ENCODE peak calls at places on chromosomes 5 and 9, in seven cellular contexts. One of them, this sample, is unnamed.

GRCh38 chr5:160470437-160471341 is 49.0 kb downstream of the PTTG1 start:
- DNase-seq in SK-N-SH: no peak
- DNase-seq in MM.1S: no peak
- DNase-seq in GM23248: no peak
- DNase-seq in Karpas-422: no peak
- DNase-seq in PC-9: no peak
- DNase-seq in OCI-LY7: peak; percentile 27
- DNase-seq in this sample: peak; percentile 45

GRCh38 chr5:165130656-165131055 is 1625.2 kb downstream of the MAT2B start:
- DNase-seq in GM23248: no peak
- DNase-seq in SK-N-SH: no peak
- DNase-seq in OCI-LY7: no peak
- DNase-seq in Karpas-422: no peak
- DNase-seq in MM.1S: no peak
- DNase-seq in PC-9: no peak
- DNase-seq in this sample: no peak

GRCh38 chr9:4508907-4509589 is 18.8 kb downstream of the SLC1A1 start:
- DNase-seq in Karpas-422: no peak
- DNase-seq in MM.1S: no peak
- DNase-seq in SK-N-SH: no peak
- DNase-seq in OCI-LY7: no peak
- DNase-seq in PC-9: no peak
- DNase-seq in GM23248: peak; percentile 96
- DNase-seq in this sample: no peak

GRCh38 chr9:7324031-7324654 is 475.4 kb downstream of the DMAC1 start:
- DNase-seq in SK-N-SH: no peak
- DNase-seq in MM.1S: peak; percentile 31
- DNase-seq in OCI-LY7: no peak
- DNase-seq in Karpas-422: no peak
- DNase-seq in GM23248: peak; percentile 51
- DNase-seq in PC-9: no peak
- DNase-seq in this sample: no peak

GRCh38 chr5:124043456-124043855 is 531.5 kb downstream of the CSNK1G3 start:
- DNase-seq in SK-N-SH: peak; percentile 2
- DNase-seq in PC-9: no peak
- DNase-seq in GM23248: no peak
- DNase-seq in OCI-LY7: peak; percentile 27
- DNase-seq in Karpas-422: peak; percentile 49
- DNase-seq in MM.1S: no peak
- DNase-seq in this sample: peak; percentile 37

GRCh38 chr9:134172198-134173126 is 8.1 kb upstream of the RNU6ATAC start:
- DNase-seq in PC-9: no peak
- DNase-seq in GM23248: no peak
- DNase-seq in SK-N-SH: no peak
- DNase-seq in Karpas-422: no peak
- DNase-seq in MM.1S: no peak
- DNase-seq in OCI-LY7: no peak
- DNase-seq in this sample: no peak

GRCh38 chr9:36739538-36740116 is 166.9 kb downstream of the MELK start:
- DNase-seq in PC-9: no peak
- DNase-seq in OCI-LY7: no peak
- DNase-seq in MM.1S: no peak
- DNase-seq in Karpas-422: no peak
- DNase-seq in SK-N-SH: peak; percentile 47
- DNase-seq in GM23248: peak; percentile 29
- DNase-seq in this sample: no peak

GRCh38 chr5:15587941-15588340 is 88.0 kb downstream of the FBXL7 start:
- DNase-seq in GM23248: peak; percentile 29
- DNase-seq in MM.1S: no peak
- DNase-seq in OCI-LY7: no peak
- DNase-seq in Karpas-422: no peak
- DNase-seq in PC-9: no peak
- DNase-seq in SK-N-SH: no peak
- DNase-seq in this sample: no peak

GRCh38 chr5:123545506-123545905 is 33.5 kb downstream of the CSNK1G3 start:
- DNase-seq in MM.1S: peak; percentile 40
- DNase-seq in GM23248: peak; percentile 28
- DNase-seq in Karpas-422: peak; percentile 59
- DNase-seq in OCI-LY7: peak; percentile 53
- DNase-seq in PC-9: no peak
- DNase-seq in SK-N-SH: no peak
- DNase-seq in this sample: peak; percentile 32

GRCh38 chr9:103533318-103533717 is 538.2 kb downstream of the CYLC2 start:
- DNase-seq in PC-9: no peak
- DNase-seq in SK-N-SH: no peak
- DNase-seq in GM23248: no peak
- DNase-seq in OCI-LY7: no peak
- DNase-seq in MM.1S: no peak
- DNase-seq in Karpas-422: no peak
- DNase-seq in this sample: no peak

GRCh38 chr5:143004361-143004802 is 234.2 kb downstream of the ARHGAP26 start:
- DNase-seq in PC-9: no peak
- DNase-seq in Karpas-422: peak; percentile 41
- DNase-seq in MM.1S: no peak
- DNase-seq in GM23248: no peak
- DNase-seq in SK-N-SH: no peak
- DNase-seq in OCI-LY7: peak; percentile 40
- DNase-seq in this sample: no peak
- H3K9me3 ChIP-seq in PC-9: no peaks in the 10 kb centered on the region
- H3K9me3 ChIP-seq in Karpas-422: no peaks in the 10 kb centered on the region
- H3K9me3 ChIP-seq in MM.1S: no peaks in the 10 kb centered on the region
- H3K9me3 ChIP-seq in GM23248: no peaks in the 10 kb centered on the region
- H3K9me3 ChIP-seq in SK-N-SH: no peaks in the 10 kb centered on the region
- H3K9me3 ChIP-seq in OCI-LY7: no peaks in the 10 kb centered on the region
- H3K9me3 ChIP-seq in this sample: no peaks in the 10 kb centered on the region

GRCh38 chr9:82890401-82890800 is 172.5 kb downstream of the RASEF start:
- DNase-seq in SK-N-SH: no peak
- DNase-seq in Karpas-422: no peak
- DNase-seq in OCI-LY7: no peak
- DNase-seq in MM.1S: no peak
- DNase-seq in GM23248: no peak
- DNase-seq in PC-9: no peak
- DNase-seq in this sample: no peak

GRCh38 chr9:82893549-82893948 is 169.4 kb downstream of the RASEF start:
- DNase-seq in SK-N-SH: no peak
- DNase-seq in GM23248: no peak
- DNase-seq in Karpas-422: no peak
- DNase-seq in OCI-LY7: no peak
- DNase-seq in MM.1S: no peak
- DNase-seq in PC-9: no peak
- DNase-seq in this sample: no peak

GRCh38 chr9:82890865-82891264 is 172.1 kb downstream of the RASEF start:
- DNase-seq in SK-N-SH: no peak
- DNase-seq in Karpas-422: no peak
- DNase-seq in GM23248: no peak
- DNase-seq in OCI-LY7: no peak
- DNase-seq in PC-9: no peak
- DNase-seq in MM.1S: no peak
- DNase-seq in this sample: no peak

GRCh38 chr9:82891321-82891720 is 171.6 kb downstream of the RASEF start:
- DNase-seq in Karpas-422: no peak
- DNase-seq in SK-N-SH: no peak
- DNase-seq in GM23248: no peak
- DNase-seq in OCI-LY7: no peak
- DNase-seq in MM.1S: no peak
- DNase-seq in PC-9: no peak
- DNase-seq in this sample: no peak

DNA sequence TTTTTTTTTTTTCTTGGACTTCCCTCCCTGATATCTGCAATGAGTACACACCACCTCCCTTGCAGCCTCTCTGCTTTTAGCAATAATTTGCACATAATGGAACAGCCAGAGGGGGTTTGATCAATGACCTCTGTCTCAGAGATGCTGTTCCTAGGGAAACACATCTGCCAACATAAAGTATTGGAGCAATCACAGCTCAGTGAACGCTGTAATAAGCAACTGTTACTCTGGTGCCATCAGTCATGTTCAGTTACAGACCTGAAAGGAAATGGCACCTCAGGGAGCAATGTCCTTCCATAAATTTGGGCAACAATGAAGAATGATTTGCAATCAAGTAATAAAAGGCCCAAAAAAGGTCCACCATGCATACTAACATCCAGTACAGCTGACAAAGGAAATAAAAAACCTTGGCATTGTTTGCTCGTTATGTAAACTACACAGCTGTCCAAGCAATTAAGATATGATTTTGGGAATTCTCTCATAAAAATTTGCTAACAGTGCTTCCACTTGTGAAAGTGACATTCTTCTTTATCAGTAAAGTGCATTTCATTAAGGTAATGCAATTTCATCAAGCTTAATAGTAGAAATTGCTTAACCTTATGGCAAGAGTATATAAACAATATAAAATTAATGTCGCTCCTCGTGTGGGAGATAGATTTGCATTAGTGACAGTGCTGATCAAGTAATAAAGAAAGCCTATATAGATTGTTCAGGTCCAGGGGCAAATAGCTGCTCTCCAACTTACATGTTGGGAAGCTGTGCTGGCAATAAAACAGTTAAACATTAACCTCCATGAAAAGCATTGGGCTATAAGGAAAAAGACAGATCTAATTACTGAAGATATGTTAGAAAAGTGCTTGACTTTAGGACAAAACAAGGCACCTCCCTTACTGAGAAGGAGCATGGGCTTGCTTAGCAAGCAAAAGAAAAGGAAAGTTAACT is 167.7 kb downstream of the RASEF start:
- DNase-seq in OCI-LY7: no peak
- DNase-seq in PC-9: no peak
- DNase-seq in GM23248: no peak
- DNase-seq in MM.1S: no peak
- DNase-seq in SK-N-SH: peak; percentile 41
- DNase-seq in Karpas-422: no peak
- DNase-seq in this sample: no peak
- H3K9me2 ChIP-seq in OCI-LY7: no peaks in the 10 kb centered on the region
- H3K9me2 ChIP-seq in PC-9: no peaks in the 10 kb centered on the region
- H3K9me2 ChIP-seq in GM23248: no peaks in the 10 kb centered on the region
- H3K9me2 ChIP-seq in MM.1S: no peaks in the 10 kb centered on the region
- H3K9me2 ChIP-seq in SK-N-SH: no peaks in the 10 kb centered on the region
- H3K9me2 ChIP-seq in Karpas-422: no peaks in the 10 kb centered on the region
- H3K9me2 ChIP-seq in this sample: no peaks in the 10 kb centered on the region

DNA sequence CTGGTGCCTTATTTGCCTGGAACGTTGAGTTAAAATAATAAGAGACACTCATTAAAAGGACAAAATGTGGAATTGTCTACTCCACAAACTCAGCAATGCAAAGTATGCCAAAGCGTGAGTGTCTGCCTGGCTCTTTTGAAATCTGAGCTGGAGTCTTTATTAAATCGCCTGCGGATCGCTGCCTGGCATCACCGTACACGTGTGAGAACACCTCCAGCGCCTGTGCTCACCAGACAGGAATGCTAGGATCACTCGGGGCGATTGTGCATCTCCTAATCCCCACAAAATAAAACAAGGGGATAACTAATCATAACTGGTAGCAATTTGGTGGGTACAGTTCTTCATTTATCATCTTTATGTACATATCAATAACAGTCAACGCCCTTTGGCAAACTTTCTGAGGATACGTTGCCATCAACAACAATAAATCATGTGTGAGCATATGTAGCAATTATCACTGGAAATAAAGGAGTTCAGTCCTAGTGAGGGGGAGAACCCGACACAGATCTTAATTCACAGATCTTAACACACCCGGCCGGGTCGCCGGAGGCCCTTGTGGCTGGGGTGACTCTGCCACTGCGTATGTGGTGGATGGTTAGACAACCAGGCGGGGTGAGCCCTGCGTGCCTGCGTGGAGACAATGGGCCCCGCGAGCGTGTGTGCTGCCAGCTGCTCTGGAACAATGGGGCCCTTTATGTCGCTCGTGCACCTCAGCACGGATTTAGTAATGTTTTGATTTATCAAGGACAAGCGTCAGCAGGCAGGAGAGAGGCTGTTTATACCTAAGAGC is 284.9 kb upstream of the IRX1 start:
- DNase-seq in SK-N-SH: no peak
- DNase-seq in OCI-LY7: no peak
- DNase-seq in MM.1S: no peak
- DNase-seq in PC-9: peak; percentile 44
- DNase-seq in Karpas-422: no peak
- DNase-seq in GM23248: peak; percentile 92
- DNase-seq in this sample: peak; percentile 6
- H3K9me3 ChIP-seq in SK-N-SH: no peaks in the 10 kb centered on the region
- H3K9me3 ChIP-seq in OCI-LY7: no peaks in the 10 kb centered on the region
- H3K9me3 ChIP-seq in MM.1S: no peaks in the 10 kb centered on the region
- H3K9me3 ChIP-seq in PC-9: no peaks in the 10 kb centered on the region
- H3K9me3 ChIP-seq in Karpas-422: peaks cover 9% of the 10 kb centered on the region
- H3K9me3 ChIP-seq in GM23248: no peaks in the 10 kb centered on the region
- H3K9me3 ChIP-seq in this sample: peaks cover 4% of the 10 kb centered on the region

GRCh38 chr5:116914869-116915504 is 340.4 kb upstream of the SEMA6A start:
- DNase-seq in MM.1S: no peak
- DNase-seq in PC-9: no peak
- DNase-seq in SK-N-SH: no peak
- DNase-seq in OCI-LY7: no peak
- DNase-seq in Karpas-422: no peak
- DNase-seq in GM23248: no peak
- DNase-seq in this sample: no peak
- H3K9me2 ChIP-seq in MM.1S: no peaks in the 10 kb centered on the region
- H3K9me2 ChIP-seq in PC-9: no peaks in the 10 kb centered on the region
- H3K9me2 ChIP-seq in SK-N-SH: no peaks in the 10 kb centered on the region
- H3K9me2 ChIP-seq in OCI-LY7: no peaks in the 10 kb centered on the region
- H3K9me2 ChIP-seq in Karpas-422: no peaks in the 10 kb centered on the region
- H3K9me2 ChIP-seq in GM23248: no peaks in the 10 kb centered on the region
- H3K9me2 ChIP-seq in this sample: no peaks in the 10 kb centered on the region

DNA sequence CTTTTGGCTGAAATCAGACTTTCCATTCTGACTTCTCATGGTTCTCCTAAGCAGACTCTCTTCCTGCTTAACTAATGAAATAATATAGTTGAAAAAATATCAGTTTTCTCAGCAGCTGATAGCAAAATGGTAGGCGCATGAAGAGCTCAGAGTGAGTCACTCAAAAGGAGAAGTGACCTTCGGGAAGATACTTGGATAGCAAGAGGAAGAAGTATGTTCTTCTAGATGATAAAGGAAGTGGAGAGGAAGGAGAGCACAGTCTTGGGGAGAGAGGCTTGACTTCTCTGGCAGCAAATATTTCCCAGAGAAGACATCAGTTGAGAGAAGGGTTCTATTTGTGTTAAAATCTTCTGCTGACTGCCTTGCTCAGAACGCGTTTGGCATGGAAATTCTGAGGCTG is 101.5 kb downstream of the TAF11L14 start:
- DNase-seq in MM.1S: no peak
- DNase-seq in PC-9: no peak
- DNase-seq in OCI-LY7: no peak
- DNase-seq in SK-N-SH: no peak
- DNase-seq in GM23248: no peak
- DNase-seq in Karpas-422: no peak
- DNase-seq in this sample: no peak
- H3K9me3 ChIP-seq in MM.1S: no peaks in the 10 kb centered on the region
- H3K9me3 ChIP-seq in PC-9: no peaks in the 10 kb centered on the region
- H3K9me3 ChIP-seq in OCI-LY7: no peaks in the 10 kb centered on the region
- H3K9me3 ChIP-seq in SK-N-SH: no peaks in the 10 kb centered on the region
- H3K9me3 ChIP-seq in GM23248: no peaks in the 10 kb centered on the region
- H3K9me3 ChIP-seq in Karpas-422: peaks cover 6% of the 10 kb centered on the region
- H3K9me3 ChIP-seq in this sample: no peaks in the 10 kb centered on the region

This sample was measured in PC-3.